ENCODE peak calls at places on chromosomes 12 and 14, in five cellular contexts. Y, K, Q, I and T are unnamed samples.

GRCh38 chr14:25132734-25133422 is 82.9 kb upstream of the STXBP6 start:
- DNase-seq in Y (no peak), K (peak), Q (peak), I (peak), T (peak)

GRCh38 chr12:6688543-6688999 is 604 bp downstream of the ZNF384 start:
- DNase-seq in Y (no peak), K (no peak), Q (peak), I (no peak), T (no peak)

GRCh38 chr14:24398943-24399801 is at the start of gene NYNRIN:
- DNase-seq in Y (no peak), K (no peak), Q (peak), I (no peak), T (no peak)

GRCh38 chr12:24948816-24949722 is at the start of gene BCAT1:
- DNase-seq in Y (no peak), K (peak), Q (peak), I (no peak), T (peak)

GRCh38 chr12:168763-169525 is 45.0 kb downstream of the SLC6A12 start:
- DNase-seq in Y (no peak), K (no peak), Q (no peak), I (no peak), T (no peak)

GRCh38 chr14:96565811-96566210 is 63.6 kb downstream of the PAPOLA start:
- DNase-seq in Y (no peak), K (no peak), Q (no peak), I (peak), T (no peak)

GRCh38 chr14:25658988-25659387 is 609.0 kb upstream of the STXBP6 start:
- DNase-seq in Y (no peak), K (no peak), Q (no peak), I (no peak), T (no peak)

GRCh38 chr12:24078318-24078765 is 128.9 kb upstream of the SOX5 start:
- DNase-seq in Y (no peak), K (no peak), Q (no peak), I (no peak), T (no peak)

GRCh38 chr12:9615420-9616135 is 7.9 kb upstream of the KLRB1 start:
- DNase-seq in Y (no peak), K (no peak), Q (no peak), I (no peak), T (no peak)

GRCh38 chr12:105330938-105331804 is 680 bp downstream of the C12orf75 start:
- DNase-seq in Y (no peak), K (peak), Q (peak), I (no peak), T (peak)

GRCh38 chr12:3042394-3042793 is 34.8 kb upstream of the TSPAN9 start:
- DNase-seq in Y (no peak), K (no peak), Q (no peak), I (no peak), T (peak)

GRCh38 chr12:79360269-79360668 is 330.5 kb downstream of the PAWR start:
- DNase-seq in Y (no peak), K (no peak), Q (no peak), I (no peak), T (no peak)

GRCh38 chr12:109905301-109905700 is 5.2 kb downstream of the TCHP start:
- DNase-seq in Y (no peak), K (no peak), Q (no peak), I (no peak), T (no peak)

GRCh38 chr14:57611555-57612075 is 118.0 kb upstream of the CCDC198 start:
- DNase-seq in Y (no peak), K (no peak), Q (no peak), I (no peak), T (no peak)

GRCh38 chr12:56947633-56948535 is 9.5 kb downstream of the RDH16 start:
- DNase-seq in Y (no peak), K (no peak), Q (peak), I (peak), T (no peak)

GRCh38 chr12:57454566-57455373 is at the start of gene INHBE:
- DNase-seq in Y (peak), K (no peak), Q (peak), I (no peak), T (peak)